ENCODE peak calls at places on chromosomes 5 and 9, in nine cellular contexts. A is cardiac septum; Y is glutamatergic neuron; Z is SHP77; F is T-helper 2 cell treated with Interferon-gamma antibody and Interleukin-4, amounts not matched to agents 5 μg/mL and 100 μg/mL, for 36 hours; D is OCI-LY7; J is fibroblast of the conjunctiva; P is WERI-Rb-1; G is cardiac fibroblast. E is an unnamed sample.

GRCh38 chr9:135641745-135642144 is 2.4 kb upstream of the GLT6D1 start:
- DNase-seq in A (no peak), G (peak; percentile 19), Z (no peak), P (no peak), J (no peak), F (no peak), Y (no peak), D (no peak), E (no peak)

GRCh38 chr9:81621111-81621510 is 68.2 kb downstream of the TLE1 start:
- DNase-seq in A (no peak), F (no peak), J (no peak), P (no peak), Z (no peak), G (no peak), D (no peak), Y (no peak), E (no peak)

GRCh38 chr5:144328505-144328904 is 157.8 kb downstream of the KCTD16 start:
- DNase-seq in G (no peak), F (no peak), D (no peak), P (no peak), Z (peak; percentile 89), Y (no peak), A (no peak), J (no peak), E (no peak)

GRCh38 chr5:115396079-115396478 is 99.6 kb upstream of the CCDC112 start:
- DNase-seq in G (no peak), A (no peak), J (no peak), F (no peak), Y (no peak), P (no peak), Z (no peak), D (no peak), E (no peak)

GRCh38 chr9:98380065-98380681 is 124.7 kb upstream of the TBC1D2 start:
- DNase-seq in F (no peak), D (peak; percentile 75), Z (no peak), P (peak; percentile 71), A (no peak), Y (peak; percentile 45), G (peak; percentile 67), J (no peak), E (peak; percentile 26)

GRCh38 chr5:151122828-151123227 is 34.8 kb downstream of the ANXA6 start:
- DNase-seq in G (no peak), P (no peak), A (no peak), D (no peak), F (no peak), Z (no peak), J (no peak), Y (no peak), E (no peak)

GRCh38 chr5:120096413-120096812 is 367.7 kb upstream of the PRR16 start:
- DNase-seq in D (no peak), Y (no peak), Z (no peak), G (peak; percentile 32), J (no peak), A (no peak), P (no peak), F (no peak), E (peak; percentile 12)

GRCh38 chr9:89473762-89474469 is 24.0 kb downstream of the SEMA4D start:
- DNase-seq in P (no peak), Z (no peak), J (peak; percentile 67), F (no peak), Y (no peak), A (no peak), D (no peak), G (peak; percentile 3), E (no peak)

GRCh38 chr5:9930156-9930555 is 300.0 kb upstream of the TAS2R1 start:
- DNase-seq in Z (no peak), P (no peak), J (no peak), Y (no peak), F (no peak), G (no peak), A (no peak), D (no peak), E (no peak)

GRCh38 chr5:110414360-110414759 is 312.1 kb downstream of the TMEM232 start:
- DNase-seq in G (peak; percentile 13), J (no peak), D (no peak), P (no peak), A (no peak), F (no peak), Y (no peak), Z (no peak), E (no peak)

GRCh38 chr9:37466037-37466709 is 923 bp upstream of the ZBTB5 start:
- DNase-seq in P (peak; percentile 92), G (peak; percentile 94), Z (no peak), Y (peak; percentile 80), A (peak; percentile 77), F (no peak), J (peak; percentile 82), D (peak; percentile 37), E (no peak)

GRCh38 chr9:111897831-111898144 is 1.2 kb downstream of the UGCG start:
- DNase-seq in Y (no peak), G (peak; percentile 39), P (no peak), Z (no peak), F (no peak), A (no peak), D (peak; percentile 82), J (no peak), E (no peak)

GRCh38 chr5:81125959-81126358 is 107.2 kb upstream of the CKMT2 start:
- DNase-seq in G (no peak), Y (no peak), A (no peak), F (no peak), Z (no peak), P (no peak), J (peak; percentile 23), D (no peak), E (no peak)

GRCh38 chr9:4828776-4829175 is 36.0 kb downstream of the RCL1 start:
- DNase-seq in P (peak; percentile 21), J (no peak), A (no peak), Z (no peak), F (no peak), G (peak; percentile 55), D (no peak), Y (no peak), E (no peak)

GRCh38 chr5:159864885-159865622 is 51.2 kb upstream of the ADRA1B start:
- DNase-seq in D (no peak), Y (no peak), P (no peak), Z (no peak), J (no peak), G (peak; percentile 78), F (no peak), A (no peak), E (no peak)

GRCh38 chr5:84379749-84380148 is 4.9 kb downstream of the EDIL3 start:
- DNase-seq in J (no peak), Z (no peak), P (no peak), F (no peak), D (no peak), G (peak; percentile 34), Y (no peak), A (no peak), E (no peak)

GRCh38 chr9:133483611-133484010 is 4.7 kb upstream of the SLC2A6 start:
- DNase-seq in Z (no peak), G (no peak), F (no peak), D (no peak), Y (peak; percentile 7), J (no peak), P (no peak), A (no peak), E (no peak)

GRCh38 chr9:68480807-68481206 is 59.9 kb downstream of the TMEM252 start:
- DNase-seq in P (no peak), J (no peak), A (no peak), Z (no peak), D (no peak), Y (no peak), F (no peak), G (no peak), E (no peak)

GRCh38 chr5:3531320-3531986 is 64.2 kb upstream of the IRX1 start:
- DNase-seq in A (no peak), J (no peak), G (no peak), D (no peak), Y (no peak), Z (no peak), F (no peak), P (no peak), E (no peak)

GRCh38 chr9:73916016-73916673 is 581.0 kb upstream of the RORB start:
- DNase-seq in D (no peak), G (peak; percentile 15), Y (no peak), Z (no peak), J (no peak), P (peak; percentile 30), A (no peak), F (no peak), E (no peak)

E was measured in kidney epithelial cell.